ENCODE peak calls at places on chromosome 6, in eight cellular contexts. R is HT-29, Z is neuronal stem cell, X is fibroblast of gingiva, C is AG09319, L is astrocyte of the spinal cord, T is fibroblast of lung, K is HTR-8/SVneo. I is an unnamed sample.

GRCh38 chr6:49527315-49527714 is 23.2 kb upstream of the C6orf141 start:
- DNase-seq in L (no peak), T (no peak), K (no peak), R (no peak), X (no peak), Z (no peak), C (no peak), I (no peak)

GRCh38 chr6:96886519-96886918 is 11.2 kb downstream of the NDUFAF4 start:
- DNase-seq in K (no peak), L (no peak), X (no peak), C (no peak), T (no peak), Z (no peak), R (no peak), I (no peak)

GRCh38 chr6:163094881-163095280 is 319.6 kb upstream of the QKI start:
- DNase-seq in T (no peak), Z (no peak), K (no peak), C (no peak), R (no peak), L (no peak), X (no peak), I (no peak)

GRCh38 chr6:145119091-145119490 is 616.2 kb downstream of the EPM2A start:
- DNase-seq in L (no peak), T (no peak), R (no peak), X (no peak), C (no peak), K (no peak), Z (no peak), I (no peak)

GRCh38 chr6:167579786-167580370 is 246.8 kb upstream of the AFDN start:
- DNase-seq in Z (no peak), C (no peak), K (no peak), X (no peak), L (no peak), R (no peak), T (no peak), I (no peak)

GRCh38 chr6:2244261-2245102 is 923 bp downstream of the GMDS start:
- DNase-seq in Z (no peak), K (no peak), C (no peak), T (no peak), X (no peak), R (peak), L (no peak), I (no peak)

GRCh38 chr6:37279366-37280134 is 21.6 kb upstream of the TMEM217 start:
- DNase-seq in X (peak), Z (no peak), L (peak), C (peak), T (peak), K (no peak), R (no peak), I (no peak)

GRCh38 chr6:145809211-145809610 is 5.4 kb downstream of the FBXO30 start:
- DNase-seq in L (no peak), X (no peak), T (no peak), Z (no peak), K (no peak), R (no peak), C (no peak), I (peak)

GRCh38 chr6:11042750-11043551 is 1.2 kb downstream of the ELOVL2 start:
- DNase-seq in K (peak), T (peak), R (no peak), X (peak), C (no peak), Z (peak), L (peak), I (no peak)

GRCh38 chr6:2952557-2953095 is 18.7 kb downstream of the SERPINB6 start:
- DNase-seq in R (peak), K (peak), T (peak), Z (peak), L (peak), X (peak), C (peak), I (peak)

GRCh38 chr6:30769088-30769852 is 24.9 kb upstream of the IER3 start:
- DNase-seq in Z (no peak), X (peak), L (peak), T (peak), C (peak), R (peak), K (peak), I (no peak)

GRCh38 chr6:57123111-57123510 is 33.1 kb downstream of the ZNF451 start:
- DNase-seq in T (no peak), Z (no peak), K (no peak), L (no peak), X (no peak), R (no peak), C (no peak), I (no peak)

GRCh38 chr6:169167581-169168301 is 85.9 kb downstream of the THBS2 start:
- DNase-seq in X (no peak), K (peak), T (peak), L (peak), Z (no peak), C (no peak), R (no peak), I (no peak)

GRCh38 chr6:111724039-111724438 is 118.4 kb upstream of the TRAF3IP2 start:
- DNase-seq in C (no peak), L (no peak), Z (no peak), X (no peak), T (no peak), K (no peak), R (no peak), I (no peak)

GRCh38 chr6:25280617-25280990 is 1.4 kb downstream of the CARMIL1 start:
- DNase-seq in C (no peak), Z (no peak), L (no peak), X (no peak), R (peak), T (no peak), K (no peak), I (peak)

GRCh38 chr6:55943329-55943728 is 67.9 kb upstream of the BMP5 start:
- DNase-seq in L (peak), R (no peak), X (peak), Z (no peak), K (no peak), T (peak), C (no peak), I (no peak)

GRCh38 chr6:121951077-121951476 is 448.4 kb upstream of the HSF2 start:
- DNase-seq in L (peak), X (no peak), R (no peak), K (no peak), Z (no peak), T (no peak), C (no peak), I (no peak)

GRCh38 chr6:163354779-163355431 is 59.6 kb upstream of the QKI start:
- DNase-seq in C (no peak), L (peak), X (no peak), Z (no peak), K (no peak), R (no peak), T (peak), I (no peak)

GRCh38 chr6:16657768-16658167 is 103.5 kb downstream of the ATXN1 start:
- DNase-seq in T (no peak), K (no peak), L (no peak), R (no peak), C (no peak), Z (no peak), X (no peak), I (no peak)

GRCh38 chr6:35477028-35477427 is 8.8 kb downstream of the RPL10A start:
- DNase-seq in T (no peak), Z (no peak), K (no peak), X (no peak), C (no peak), R (no peak), L (no peak), I (no peak)

GRCh38 chr6:31007694-31008093 is 2.6 kb upstream of the MUC22 start:
- DNase-seq in R (peak), T (peak), X (no peak), C (peak), K (peak), L (peak), Z (no peak), I (no peak)

GRCh38 chr6:31814677-31815024 is 432 bp downstream of the HSPA1L start:
- DNase-seq in T (peak), C (peak), R (peak), X (peak), K (no peak), L (peak), Z (peak), I (no peak)

GRCh38 chr6:135901776-135902524 is 50.4 kb downstream of the PDE7B start:
- DNase-seq in L (peak), K (no peak), X (peak), T (peak), C (peak), Z (no peak), R (no peak), I (no peak)

GRCh38 chr6:158939255-158940170 is 60.5 kb downstream of the RSPH3 start:
- DNase-seq in T (no peak), Z (no peak), L (no peak), X (no peak), K (no peak), C (no peak), R (peak), I (no peak)

GRCh38 chr6:160040527-160041264 is 71.8 kb downstream of the IGF2R start:
- DNase-seq in K (no peak), Z (no peak), X (no peak), C (no peak), L (no peak), T (no peak), R (no peak), I (no peak)

GRCh38 chr6:11773013-11773412 is 5.6 kb downstream of the ADTRP start:
- DNase-seq in K (no peak), R (no peak), Z (no peak), C (no peak), T (no peak), L (no peak), X (no peak), I (no peak)

GRCh38 chr6:149985506-149985937 is 21.8 kb downstream of the ULBP1 start:
- DNase-seq in X (no peak), K (no peak), L (no peak), T (no peak), Z (no peak), C (no peak), R (no peak), I (no peak)

GRCh38 chr6:52423971-52424381 is 3.8 kb downstream of the EFHC1 start:
- DNase-seq in R (no peak), T (peak), Z (no peak), C (peak), L (peak), X (peak), K (peak), I (no peak)

GRCh38 chr6:16437984-16438383 is 199.6 kb downstream of the GMPR start:
- DNase-seq in X (no peak), Z (no peak), K (no peak), L (no peak), C (no peak), T (no peak), R (peak), I (no peak)

GRCh38 chr6:137999815-138000214 is 107.4 kb downstream of the PERP start:
- DNase-seq in Z (no peak), X (no peak), K (no peak), T (no peak), R (no peak), C (no peak), L (no peak), I (no peak)

GRCh38 chr6:151389640-151390275 is 1.6 kb downstream of the ZBTB2 start:
- DNase-seq in R (peak), T (peak), L (peak), X (peak), K (no peak), Z (no peak), C (no peak), I (peak)

I was measured in Karpas-422.